ENCODE peak calls at places on chromosome 12, in seven cellular contexts. G is SW 1271; W is stimulated activated CD8-positive, alpha-beta memory T cell treated with anti-CD3 and anti-CD28 coated beads, Interleukin-15, amount 100 ng/mL, for 24 hours; S is amniotic stem cell; M is kidney tubule cell; Z is omental fat pad; Q is activated gamma-delta T cell. K is an unnamed sample.

GRCh38 chr12:7486512-7486911 is 17.1 kb downstream of the CD163 start:
- DNase-seq in G (no peak), W (no peak), Z (no peak), S (no peak), M (no peak), Q (no peak), K (no peak)

GRCh38 chr12:76719171-76719631 is 44.7 kb upstream of the ZDHHC17 start:
- DNase-seq in S (no peak), Z (no peak), G (no peak), M (peak), W (no peak), Q (no peak), K (no peak)

GRCh38 chr12:23169012-23170003 is 544.3 kb downstream of the ETNK1 start:
- DNase-seq in W (no peak), S (no peak), M (no peak), Q (no peak), G (no peak), Z (no peak), K (no peak)

GRCh38 chr12:58068706-58069105 is 127.3 kb downstream of the ATP23 start:
- DNase-seq in Z (no peak), Q (no peak), W (no peak), G (no peak), M (no peak), S (no peak), K (no peak)

GRCh38 chr12:70659077-70659606 is 21.9 kb upstream of the PTPRB start:
- DNase-seq in Q (no peak), S (no peak), G (no peak), M (no peak), Z (no peak), W (no peak), K (no peak)

GRCh38 chr12:65637150-65637549 is 187.1 kb upstream of the HMGA2 start:
- DNase-seq in S (no peak), G (no peak), M (no peak), W (no peak), Z (no peak), Q (no peak), K (no peak)

GRCh38 chr12:78181544-78182162 is 351.0 kb downstream of the NAV3 start:
- DNase-seq in M (no peak), S (no peak), Q (no peak), G (no peak), W (no peak), Z (no peak), K (no peak)

GRCh38 chr12:124611559-124612391 is 44.4 kb upstream of the NCOR2 start:
- DNase-seq in G (no peak), Z (no peak), M (no peak), W (no peak), Q (no peak), S (no peak), K (peak)

GRCh38 chr12:117034691-117035090 is 64.5 kb downstream of the TESC start:
- DNase-seq in W (no peak), Z (no peak), S (no peak), G (no peak), M (no peak), Q (no peak), K (no peak)

GRCh38 chr12:76020281-76020680 is 11.3 kb downstream of the PHLDA1 start:
- DNase-seq in Q (no peak), G (peak), Z (no peak), M (peak), S (peak), W (peak), K (no peak)